ENCODE peak calls at places on chromosome 11, in four cellular contexts. N, S, I and R are unnamed samples.

GRCh38 chr11:27838674-27839073 is 138.4 kb upstream of the BDNF start:
- DNase-seq in N (no peak), I (no peak), S (no peak), R (no peak)

GRCh38 chr11:76783901-76784813 is 1.0 kb downstream of the TSKU start:
- DNase-seq in S (no peak), I (no peak), N (no peak), R (no peak)

GRCh38 chr11:70783356-70783755 is 385.0 kb downstream of the CTTN start:
- DNase-seq in N (no peak), I (no peak), S (no peak), R (no peak)

GRCh38 chr11:73342633-73343032 is 33.6 kb upstream of the RELT start:
- DNase-seq in I (no peak), S (no peak), N (no peak), R (no peak)

GRCh38 chr11:23310276-23310675 is 450.0 kb upstream of the CCDC179 start:
- DNase-seq in S (no peak), N (no peak), I (no peak), R (no peak)

GRCh38 chr11:95135155-95135554 is 45.5 kb downstream of the ENDOD1 start:
- DNase-seq in N (no peak), I (no peak), S (no peak), R (no peak)

GRCh38 chr11:62398011-62398994 is 20.5 kb upstream of the SCGB1A1 start:
- DNase-seq in I (no peak), N (no peak), S (no peak), R (no peak)

GRCh38 chr11:2815762-2816496 is 69.6 kb downstream of the CDKN1C start:
- DNase-seq in N (no peak), S (no peak), I (no peak), R (no peak)

GRCh38 chr11:86442827-86443226 is 68.1 kb downstream of the CCDC81 start:
- DNase-seq in I (no peak), N (no peak), S (no peak), R (no peak)

GRCh38 chr11:115581871-115582639 is 77.8 kb upstream of the CADM1 start:
- DNase-seq in N (no peak), S (no peak), I (no peak), R (no peak)

GRCh38 chr11:1838426-1839131 is at the start of gene TNNI2:
- DNase-seq in I (no peak), S (no peak), N (no peak), R (no peak)

GRCh38 chr11:66080055-66080817 is 10.2 kb downstream of the PACS1 start:
- DNase-seq in S (no peak), N (no peak), I (peak), R (peak)

GRCh38 chr11:19874241-19874640 is 161.6 kb downstream of the NAV2 start:
- DNase-seq in I (no peak), S (peak), N (no peak), R (no peak)

GRCh38 chr11:45147871-45148270 is 1.4 kb downstream of the PRDM11 start:
- DNase-seq in N (no peak), S (no peak), I (no peak), R (no peak)

GRCh38 chr11:64757549-64758329 is 2.0 kb downstream of the PYGM start:
- DNase-seq in N (no peak), S (no peak), I (no peak), R (no peak)

GRCh38 chr11:47867821-47868220 is 19.7 kb upstream of the NUP160 start:
- DNase-seq in N (no peak), S (no peak), I (no peak), R (no peak)

GRCh38 chr11:2798951-2799761 is 86.4 kb downstream of the CDKN1C start:
- DNase-seq in S (no peak), N (no peak), I (peak), R (peak)

GRCh38 chr11:19429108-19429760 is 188.5 kb upstream of the E2F8 start:
- DNase-seq in S (no peak), N (peak), I (no peak), R (no peak)

GRCh38 chr11:111086058-111086457 is 159.5 kb upstream of the POU2AF2 start:
- DNase-seq in I (no peak), S (no peak), N (no peak), R (no peak)

GRCh38 chr11:134196756-134197155 is 27.0 kb downstream of the NCAPD3 start:
- DNase-seq in I (no peak), N (no peak), S (no peak), R (no peak)

GRCh38 chr11:61536676-61537270 is 28.2 kb downstream of the LRRC10B start:
- DNase-seq in S (no peak), N (no peak), I (no peak), R (no peak)

GRCh38 chr11:64694821-64695365 is 28.1 kb downstream of the NRXN2 start:
- DNase-seq in N (peak), S (no peak), I (peak), R (no peak)

GRCh38 chr11:6387811-6388599 is 2.3 kb upstream of the SMPD1 start:
- DNase-seq in I (no peak), S (no peak), N (no peak), R (no peak)

GRCh38 chr11:45659818-45660160 is 5.6 kb downstream of the CHST1 start:
- DNase-seq in I (no peak), N (no peak), S (no peak), R (no peak)

GRCh38 chr11:120001161-120002135 is 136.5 kb downstream of the TRIM29 start:
- DNase-seq in I (no peak), N (no peak), S (no peak), R (no peak)

GRCh38 chr11:117866526-117866925 is 9.9 kb downstream of the FXYD6 start:
- DNase-seq in N (no peak), I (no peak), S (no peak), R (no peak)

GRCh38 chr11:65414776-65415498 is 7.7 kb upstream of the NEAT1 start:
- DNase-seq in I (no peak), N (no peak), S (no peak), R (peak)

GRCh38 chr11:2530855-2531200 is 86.0 kb downstream of the KCNQ1 start:
- DNase-seq in I (no peak), N (no peak), S (no peak), R (peak)

GRCh38 chr11:41612415-41612814 is 153.0 kb upstream of the LRRC4C start:
- DNase-seq in I (no peak), S (no peak), N (no peak), R (no peak)

GRCh38 chr11:45097721-45098493 is 48.5 kb upstream of the PRDM11 start:
- DNase-seq in I (no peak), N (peak), S (peak), R (no peak)

GRCh38 chr11:47305734-47306483 is 36.0 kb downstream of the MADD start:
- DNase-seq in S (no peak), N (no peak), I (no peak), R (no peak)

GRCh38 chr11:32385998-32386397 is 49.3 kb downstream of the WT1 start:
- DNase-seq in I (no peak), N (no peak), S (peak), R (no peak)
- TF ChIP-seq CTCF in I (no peak), N (peak), S (peak), R (no peak)

DNA sequence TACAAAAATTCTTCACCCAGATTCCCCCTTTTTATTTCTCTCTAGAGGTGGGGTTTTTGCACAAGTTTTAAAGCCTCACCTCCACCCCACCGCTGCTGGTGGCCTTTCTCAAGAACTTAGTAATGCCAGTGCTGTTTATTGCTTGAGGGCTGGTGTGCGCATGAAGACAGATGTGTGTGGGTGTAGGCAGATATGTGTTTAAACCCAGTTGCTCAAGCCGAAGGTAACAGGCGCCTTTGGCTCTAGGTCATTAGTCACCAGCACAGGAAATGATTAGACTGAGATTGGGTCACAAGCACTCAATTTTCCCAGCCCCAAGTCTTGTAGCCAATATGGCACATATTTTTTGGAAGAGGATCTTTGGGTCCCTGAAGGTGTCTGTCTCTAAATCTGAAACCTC is 2.7 kb upstream of the CLMP start:
- DNase-seq in I (no peak), S (no peak), N (no peak), R (no peak)
- TF ChIP-seq CTCF in I (no peak), S (no peak), N (no peak), R (no peak)

GRCh38 chr11:68963779-68964178 is 17.0 kb downstream of the MRGPRD start:
- DNase-seq in I (no peak), N (no peak), S (no peak), R (no peak)
- TF ChIP-seq CTCF in I (no peak), N (no peak), S (no peak), R (no peak)

DNA sequence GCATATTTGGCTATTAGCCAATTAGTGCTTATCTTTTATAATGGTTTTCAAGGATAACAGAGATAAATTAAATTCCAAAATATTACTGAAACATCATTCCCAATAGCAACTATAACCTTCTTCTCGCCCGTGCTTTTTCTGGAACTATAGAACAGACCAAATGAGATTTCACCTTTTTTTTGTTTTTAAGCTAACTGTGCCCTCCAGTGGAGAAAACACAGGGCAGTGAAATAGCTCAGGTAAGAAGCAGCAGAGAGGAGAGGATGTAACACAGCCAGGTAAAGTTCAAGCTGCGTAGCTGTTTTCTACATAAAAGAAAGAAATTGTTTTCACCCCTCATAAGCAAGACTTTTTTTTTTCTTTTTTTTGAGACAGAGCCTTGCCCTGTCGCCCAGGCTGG is 28.2 kb downstream of the HSD17B12 start:
- DNase-seq in N (peak), I (no peak), S (no peak), R (no peak)
- TF ChIP-seq CTCF in N (peak), I (peak), S (no peak), R (peak)

GRCh38 chr11:21514298-21514697 is 678.6 kb upstream of the ANO5 start:
- DNase-seq in S (no peak), I (no peak), N (peak), R (no peak)

DNA sequence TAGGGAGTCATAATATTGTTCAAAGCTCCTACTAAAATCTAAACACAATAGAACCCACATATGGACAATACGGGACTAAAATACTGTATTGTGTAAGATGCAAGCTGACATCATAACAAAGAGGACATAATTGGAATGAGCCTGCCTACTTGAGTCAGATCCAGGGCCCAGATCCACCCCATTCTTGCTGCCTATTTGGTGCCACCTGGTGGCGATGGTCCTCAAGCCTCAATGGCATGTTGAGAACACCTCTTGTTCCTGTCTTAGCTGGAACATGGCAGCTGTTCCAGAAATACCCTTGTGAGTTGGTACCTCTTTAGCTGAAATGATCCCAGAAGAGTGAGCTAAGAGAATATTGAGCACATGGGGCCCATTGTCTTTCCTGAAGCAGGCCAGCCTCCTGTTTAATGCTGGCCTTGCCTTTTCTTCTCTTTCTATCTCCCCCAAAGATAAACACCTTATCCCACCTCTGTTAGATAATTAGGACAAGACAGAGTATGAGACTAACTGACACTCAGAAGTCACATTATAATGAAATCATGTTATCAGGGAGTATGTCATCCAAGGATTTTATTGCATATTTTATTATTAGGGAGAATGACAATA is 680.9 kb upstream of the ANO5 start:
- DNase-seq in N (peak), S (peak), I (no peak), R (peak)
- TF ChIP-seq CTCF in N (peak), S (peak), I (peak), R (peak)